ENCODE peak calls at places on chromosomes 1 and 21, in seven cellular contexts. V, S, R, H, C, K and L are unnamed samples.
A peak's percentile ranks its signal among the peaks of the same experiment; 100 is the strongest.

GRCh38 chr1:205144046-205144720 is 22.4 kb upstream of the RBBP5 start:
- DNase-seq in V (no peak), S (no peak), R (no peak), H (no peak), C (no peak), K (no peak), L (no peak)

GRCh38 chr1:235468970-235469369 is 35.3 kb downstream of the B3GALNT2 start:
- DNase-seq in V (peak; percentile 90), S (no peak), R (no peak), H (no peak), C (no peak), K (no peak), L (no peak)

GRCh38 chr1:116138277-116138792 is 27.1 kb downstream of the MAB21L3 start:
- DNase-seq in V (no peak), S (no peak), R (no peak), H (no peak), C (no peak), K (no peak), L (peak; percentile 57)

GRCh38 chr21:27104749-27105439 is 138.0 kb upstream of the ADAMTS5 start:
- DNase-seq in V (no peak), S (no peak), R (no peak), H (peak; percentile 49), C (peak; percentile 8), K (no peak), L (no peak)

GRCh38 chr1:230365723-230366307 is 60.3 kb downstream of the PGBD5 start:
- DNase-seq in V (no peak), S (peak; percentile 36), R (no peak), H (no peak), C (no peak), K (no peak), L (no peak)

GRCh38 chr1:185517808-185518419 is 200.9 kb upstream of the IVNS1ABP start:
- DNase-seq in V (no peak), S (no peak), R (no peak), H (no peak), C (no peak), K (no peak), L (no peak)

GRCh38 chr1:43358121-43358745 is 548 bp upstream of the CDC20 start:
- DNase-seq in V (peak; percentile 52), S (peak; percentile 75), R (no peak), H (no peak), C (no peak), K (no peak), L (no peak)

GRCh38 chr1:205715628-205716027 is 34.4 kb downstream of the NUCKS1 start:
- DNase-seq in V (no peak), S (no peak), R (no peak), H (no peak), C (no peak), K (no peak), L (no peak)

GRCh38 chr1:45848714-45849113 is 45.3 kb downstream of the MAST2 start:
- DNase-seq in V (peak; percentile 52), S (peak; percentile 34), R (no peak), H (no peak), C (no peak), K (no peak), L (no peak)

GRCh38 chr1:48777219-48777895 is 666 bp upstream of the BEND5 start:
- DNase-seq in V (no peak), S (peak; percentile 64), R (no peak), H (no peak), C (no peak), K (no peak), L (peak; percentile 78)

GRCh38 chr1:100894622-100895539 is at the start of gene EXTL2:
- DNase-seq in V (peak; percentile 85), S (peak; percentile 92), R (peak; percentile 87), H (peak; percentile 88), C (no peak), K (peak; percentile 95), L (peak; percentile 93)
- H3K4me3 ChIP-seq in V (peak within 1 kb of the TSS; percentile 97), S (peak within 1 kb of the TSS; percentile 78), R (peak within 1 kb of the TSS; percentile 83), H (peak within 1 kb of the TSS; percentile 96), C (peak within 1 kb of the TSS; percentile 100), K (peak within 1 kb of the TSS; percentile 89), L (peak within 1 kb of the TSS; percentile 91)

GRCh38 chr1:170664283-170664827 is 424 bp downstream of the PRRX1 start:
- DNase-seq in V (no peak), S (peak; percentile 55), R (peak; percentile 34), H (peak; percentile 86), C (no peak), K (no peak), L (peak; percentile 92)
- H3K4me3 ChIP-seq in V (peak overlapping the region; percentile 100), S (peak overlapping the region; percentile 42), R (peak overlapping the region; percentile 82), H (peak overlapping the region; percentile 100), C (peak overlapping the region; percentile 91), K (peak overlapping the region; percentile 65), L (peak overlapping the region; percentile 52)

GRCh38 chr1:36322786-36323635 is 434 bp downstream of the EVA1B start:
- DNase-seq in V (peak; percentile 54), S (peak; percentile 69), R (peak; percentile 53), H (peak; percentile 97), C (peak; percentile 13), K (peak; percentile 91), L (no peak)

GRCh38 chr1:36320767-36321118 is 2.7 kb downstream of the EVA1B start:
- DNase-seq in V (no peak), S (no peak), R (no peak), H (no peak), C (no peak), K (no peak), L (no peak)

GRCh38 chr1:36322085-36322785 is 1.2 kb downstream of the EVA1B start:
- DNase-seq in V (no peak), S (peak; percentile 52), R (no peak), H (no peak), C (no peak), K (no peak), L (no peak)

GRCh38 chr1:36320291-36320758 is 3.1 kb downstream of the EVA1B start:
- DNase-seq in V (no peak), S (peak; percentile 31), R (no peak), H (no peak), C (no peak), K (no peak), L (no peak)

GRCh38 chr1:36321119-36321951 is 2.1 kb downstream of the EVA1B start:
- DNase-seq in V (peak; percentile 66), S (peak; percentile 89), R (peak; percentile 86), H (peak; percentile 96), C (peak; percentile 79), K (peak; percentile 96), L (no peak)
- H3K4me3 ChIP-seq in V (peak overlapping the region; percentile 90), S (peak overlapping the region; percentile 78), R (peak overlapping the region; percentile 83), H (peak overlapping the region; percentile 30), C (peak overlapping the region; percentile 56), K (no peak overlapping the region), L (peak overlapping the region; percentile 70)

DNA sequence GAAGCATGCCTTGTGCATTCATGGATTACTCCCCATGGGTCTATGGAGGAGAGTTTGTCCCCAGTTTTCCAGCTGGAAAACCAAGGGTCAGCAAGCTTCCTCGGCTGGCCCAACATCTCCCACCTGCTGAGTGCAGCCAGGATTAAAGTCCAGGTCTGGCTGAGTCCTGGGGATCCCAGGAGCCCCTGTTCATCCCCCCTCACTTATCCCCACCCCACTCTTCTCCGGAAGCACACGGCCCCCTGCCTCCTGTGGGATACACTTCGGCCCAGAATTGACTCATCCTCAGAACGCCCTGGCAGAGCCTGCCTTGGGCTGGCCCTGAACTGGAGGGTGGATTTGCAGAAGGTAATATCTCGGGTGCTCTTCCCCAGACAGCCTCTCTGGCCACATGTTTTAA is 276.1 kb downstream of the NPHP4 start:
- DNase-seq in V (no peak), S (no peak), R (no peak), H (no peak), C (no peak), K (peak; percentile 66), L (no peak)
- H3K4me3 ChIP-seq in V (no peak overlapping the region), S (no peak overlapping the region), R (no peak overlapping the region), H (no peak overlapping the region), C (no peak overlapping the region), K (no peak overlapping the region), L (no peak overlapping the region)

GRCh38 chr21:34817821-34818662 is 149.2 kb downstream of the CLIC6 start:
- DNase-seq in V (no peak), S (no peak), R (no peak), H (no peak), C (no peak), K (peak; percentile 86), L (no peak)
- H3K4me3 ChIP-seq in V (no peak overlapping the region), S (no peak overlapping the region), R (no peak overlapping the region), H (no peak overlapping the region), C (no peak overlapping the region), K (no peak overlapping the region), L (no peak overlapping the region)

GRCh38 chr1:9714257-9714718 is 62.8 kb downstream of the PIK3CD start:
- DNase-seq in V (no peak), S (no peak), R (no peak), H (no peak), C (no peak), K (no peak), L (no peak)

GRCh38 chr1:9715536-9716226 is 64.2 kb downstream of the PIK3CD start:
- DNase-seq in V (no peak), S (no peak), R (no peak), H (no peak), C (no peak), K (no peak), L (no peak)

GRCh38 chr1:9717193-9718005 is 65.9 kb downstream of the PIK3CD start:
- DNase-seq in V (no peak), S (no peak), R (peak; percentile 41), H (peak; percentile 69), C (no peak), K (peak; percentile 94), L (peak; percentile 94)

GRCh38 chr1:9718006-9718680 is 66.6 kb downstream of the PIK3CD start:
- DNase-seq in V (no peak), S (no peak), R (no peak), H (peak; percentile 86), C (no peak), K (no peak), L (no peak)

DNA sequence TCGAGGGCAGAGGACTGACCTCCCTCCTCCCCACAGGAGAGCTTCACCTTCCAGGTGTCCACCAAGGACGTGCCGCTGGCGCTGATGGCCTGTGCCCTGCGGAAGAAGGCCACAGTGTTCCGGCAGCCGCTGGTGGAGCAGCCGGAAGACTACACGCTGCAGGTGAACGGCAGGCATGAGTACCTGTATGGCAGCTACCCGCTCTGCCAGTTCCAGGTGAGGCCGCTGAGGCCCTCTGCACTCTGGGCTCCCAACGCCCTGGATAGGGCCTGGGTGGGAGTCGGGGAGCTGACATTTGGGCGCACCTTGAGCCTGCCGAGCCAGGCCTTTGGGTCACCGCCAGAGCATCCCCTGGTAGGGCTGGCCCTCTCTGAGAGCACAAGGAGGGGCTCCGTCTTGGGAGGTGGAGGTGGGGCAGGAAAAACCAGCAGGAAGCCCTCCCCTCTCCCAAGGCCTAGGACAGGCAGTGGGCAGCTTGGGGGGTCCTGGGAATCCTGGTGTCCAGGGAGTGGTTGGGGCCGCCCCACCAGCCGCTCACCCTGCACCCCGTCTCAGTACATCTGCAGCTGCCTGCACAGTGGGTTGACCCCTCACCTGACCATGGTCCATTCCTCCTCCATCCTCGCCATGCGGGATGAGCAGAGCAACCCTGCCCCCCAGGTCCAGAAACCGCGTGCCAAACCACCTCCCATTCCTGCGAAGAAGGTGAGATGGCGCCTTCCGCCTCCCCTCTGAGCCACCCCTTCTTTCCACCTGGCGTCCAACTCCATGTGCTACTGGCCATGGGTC is 65.1 kb downstream of the PIK3CD start:
- DNase-seq in V (no peak), S (no peak), R (no peak), H (peak; percentile 72), C (no peak), K (no peak), L (no peak)
- H3K4me3 ChIP-seq in V (no peak overlapping the region), S (no peak overlapping the region), R (peak overlapping the region; percentile 35), H (no peak overlapping the region), C (no peak overlapping the region), K (no peak overlapping the region), L (peak overlapping the region; percentile 31)